ENCODE peak calls at places on chromosomes 3 and 15, in six cellular contexts. A is BJ, C is ecto neural progenitor cell, T is tibial artery, V is AG04450, K is esophagus muscularis mucosa. Z is an unnamed sample.

GRCh38 chr15:80679805-80680175 is 15.3 kb upstream of the ABHD17C start:
- DNase-seq in V (no peak), C (no peak), A (no peak), T (no peak), K (no peak), Z (no peak)

GRCh38 chr3:13040381-13041074 is 32.7 kb downstream of the IQSEC1 start:
- DNase-seq in K (no peak), T (no peak), A (no peak), V (no peak), C (peak; percentile 67), Z (no peak)

GRCh38 chr15:20358066-20358780 is 183.4 kb downstream of the GOLGA6L6 start:
- DNase-seq in C (peak; percentile 49), V (no peak), K (no peak), T (peak; percentile 69), A (no peak), Z (no peak)

GRCh38 chr15:78065973-78066946 is 11.3 kb downstream of the TBC1D2B start:
- DNase-seq in T (peak; percentile 59), K (no peak), C (no peak), A (no peak), V (no peak), Z (no peak)

GRCh38 chr3:170397579-170398177 is 21.0 kb upstream of the CLDN11 start:
- DNase-seq in K (no peak), V (no peak), A (no peak), C (no peak), T (no peak), Z (no peak)

GRCh38 chr3:62614527-62614926 is 241.2 kb upstream of the FEZF2 start:
- DNase-seq in A (no peak), C (no peak), V (no peak), K (no peak), T (no peak), Z (no peak)

GRCh38 chr3:27749640-27750039 is 27.5 kb upstream of the EOMES start:
- DNase-seq in T (no peak), C (no peak), K (no peak), V (no peak), A (no peak), Z (no peak)

GRCh38 chr3:138442433-138442832 is 8.0 kb downstream of the ESYT3 start:
- DNase-seq in A (no peak), C (no peak), V (no peak), T (no peak), K (no peak), Z (no peak)

GRCh38 chr3:65577875-65578274 is 460.8 kb downstream of the MAGI1 start:
- DNase-seq in C (no peak), T (no peak), V (no peak), A (no peak), K (no peak), Z (no peak)

GRCh38 chr15:38130739-38131498 is 121.7 kb upstream of the SPRED1 start:
- DNase-seq in A (peak; percentile 92), K (peak; percentile 96), V (peak; percentile 93), T (peak; percentile 90), C (peak; percentile 69), Z (peak; percentile 94)

GRCh38 chr3:127077506-127078064 is 94.7 kb downstream of the PLXNA1 start:
- DNase-seq in A (no peak), T (peak; percentile 25), C (no peak), K (no peak), V (no peak), Z (no peak)

GRCh38 chr15:70337292-70338186 is 239.8 kb upstream of the TLE3 start:
- DNase-seq in V (no peak), K (no peak), C (peak; percentile 31), A (no peak), T (no peak), Z (no peak)

GRCh38 chr3:42731476-42732195 is 29.0 kb upstream of the HHATL start:
- DNase-seq in V (no peak), C (no peak), T (peak; percentile 48), K (no peak), A (no peak), Z (no peak)

GRCh38 chr3:42847731-42848130 is 27.9 kb downstream of the CYP8B1 start:
- DNase-seq in T (no peak), A (no peak), C (no peak), V (no peak), K (no peak), Z (no peak)

GRCh38 chr15:63372018-63372705 is 9.5 kb downstream of the CA12 start:
- DNase-seq in V (peak; percentile 86), K (no peak), C (no peak), A (peak; percentile 86), T (peak; percentile 90), Z (peak; percentile 95)

GRCh38 chr3:88263417-88264116 is 113.8 kb downstream of the C3orf38 start:
- DNase-seq in K (no peak), C (no peak), A (no peak), V (no peak), T (no peak), Z (no peak)